ENCODE peak calls at places on chromosomes 1 and 21, in six cellular contexts. U is left ventricle myocardium inferior; C is stimulated activated CD8-positive, alpha-beta memory T cell treated with anti-CD3 and anti-CD28 coated beads, Interleukin-4, amount 100 ng/mL, for 1 hour; M is Calu3; Z is stimulated activated CD4-positive, alpha-beta T cell treated with anti-CD3 and anti-CD28 coated beads, Interleukin-4, amount 100 ng/mL, for 1 hour; Q is MV-4-11. Y is an unnamed sample.

GRCh38 chr1:20625176-20626097 is 7.8 kb upstream of the PINK1 start:
- DNase-seq in U (no peak), C (no peak), M (no peak), Z (no peak), Q (no peak), Y (no peak)

GRCh38 chr1:51924455-51924854 is 45.9 kb upstream of the NRDC start:
- DNase-seq in U (no peak), C (no peak), M (no peak), Z (peak), Q (no peak), Y (no peak)

GRCh38 chr1:168202941-168203654 is 22.7 kb upstream of the SFT2D2 start:
- DNase-seq in U (no peak), C (no peak), M (peak), Z (no peak), Q (peak), Y (no peak)

GRCh38 chr1:11465307-11465706 is 13.6 kb upstream of the DISP3 start:
- DNase-seq in U (no peak), C (no peak), M (no peak), Z (no peak), Q (no peak), Y (no peak)

GRCh38 chr1:201250326-201251011 is 32.8 kb upstream of the PKP1 start:
- DNase-seq in U (no peak), C (no peak), M (no peak), Z (no peak), Q (no peak), Y (no peak)

GRCh38 chr1:53614231-53615021 is 124.5 kb downstream of the GLIS1 start:
- DNase-seq in U (no peak), C (no peak), M (no peak), Z (no peak), Q (no peak), Y (peak)

GRCh38 chr1:73854527-73854926 is 343.4 kb downstream of the LRRIQ3 start:
- DNase-seq in U (no peak), C (no peak), M (no peak), Z (no peak), Q (no peak), Y (no peak)

GRCh38 chr1:158035976-158036583 is 42.6 kb downstream of the KIRREL1 start:
- DNase-seq in U (no peak), C (peak), M (peak), Z (peak), Q (no peak), Y (no peak)

GRCh38 chr1:172154571-172154970 is 265.9 kb upstream of the C1orf105 start:
- DNase-seq in U (no peak), C (no peak), M (no peak), Z (no peak), Q (peak), Y (no peak)

GRCh38 chr1:37794372-37795339 is 1.0 kb downstream of the MANEAL start:
- DNase-seq in U (no peak), C (no peak), M (peak), Z (no peak), Q (no peak), Y (peak)

GRCh38 chr1:9211291-9211811 is 23.2 kb upstream of the H6PD start:
- DNase-seq in U (no peak), C (no peak), M (no peak), Z (no peak), Q (peak), Y (no peak)

GRCh38 chr1:75338974-75339483 is 204.8 kb downstream of the LHX8 start:
- DNase-seq in U (no peak), C (no peak), M (no peak), Z (no peak), Q (no peak), Y (no peak)

GRCh38 chr1:29162476-29163138 is 19.1 kb downstream of the SRSF4 start:
- DNase-seq in U (peak), C (no peak), M (no peak), Z (no peak), Q (no peak), Y (no peak)

GRCh38 chr21:37675202-37675801 is 241.0 kb downstream of the KCNJ6 start:
- DNase-seq in U (peak), C (peak), M (peak), Z (peak), Q (no peak), Y (peak)

GRCh38 chr1:58862728-58863385 is 79.0 kb upstream of the JUN start:
- DNase-seq in U (no peak), C (no peak), M (no peak), Z (no peak), Q (no peak), Y (no peak)

GRCh38 chr1:111570781-111571181 is 48.8 kb upstream of the RAP1A start:
- DNase-seq in U (no peak), C (peak), M (no peak), Z (peak), Q (peak), Y (no peak)

GRCh38 chr21:19440792-19441494 is 1037.4 kb upstream of the TMPRSS15 start:
- DNase-seq in U (no peak), C (no peak), M (no peak), Z (no peak), Q (no peak), Y (no peak)

GRCh38 chr1:206461602-206462455 is 8.4 kb upstream of the IKBKE start:
- DNase-seq in U (no peak), C (peak), M (peak), Z (peak), Q (peak), Y (no peak)

GRCh38 chr1:150895618-150896017 is 8.7 kb downstream of the CTXND2 start:
- DNase-seq in U (no peak), C (no peak), M (no peak), Z (no peak), Q (no peak), Y (no peak)

GRCh38 chr1:228337031-228337564 is 69.5 kb downstream of the TRIM11 start:
- DNase-seq in U (peak), C (no peak), M (peak), Z (no peak), Q (no peak), Y (peak)

GRCh38 chr1:41558761-41559171 is 74.3 kb upstream of the EDN2 start:
- DNase-seq in U (peak), C (no peak), M (no peak), Z (no peak), Q (no peak), Y (no peak)

GRCh38 chr1:153928245-153928644 is 5.5 kb upstream of the GATAD2B start:
- DNase-seq in U (no peak), C (no peak), M (no peak), Z (no peak), Q (peak), Y (no peak)

GRCh38 chr1:9230869-9231533 is 3.6 kb upstream of the H6PD start:
- DNase-seq in U (no peak), C (no peak), M (no peak), Z (no peak), Q (no peak), Y (no peak)

GRCh38 chr1:7960165-7960564 is 1.3 kb upstream of the PARK7 start:
- DNase-seq in U (no peak), C (no peak), M (no peak), Z (no peak), Q (peak), Y (peak)